ENCODE peak calls at places on chromosomes 3 and 15, in ten cellular contexts. One of them, this sample, is unnamed.

GRCh38 chr3:123840961-123841360 is 43.2 kb downstream of the MYLK start:
- DNase-seq in heart right ventricle: no peak
- DNase-seq in cardiac muscle cell: no peak
- DNase-seq in neural progenitor cell: no peak
- DNase-seq in tibial nerve: no peak
- DNase-seq in breast epithelium: no peak
- DNase-seq in hepatocyte: no peak
- DNase-seq in pancreas: no peak
- DNase-seq in ovary: no peak
- DNase-seq in epithelial cell of esophagus: no peak
- DNase-seq in this sample: no peak

GRCh38 chr3:4060064-4060463 is 243.1 kb upstream of the SETMAR start:
- DNase-seq in epithelial cell of esophagus: peak
- DNase-seq in ovary: no peak
- DNase-seq in tibial nerve: no peak
- DNase-seq in hepatocyte: no peak
- DNase-seq in pancreas: no peak
- DNase-seq in heart right ventricle: no peak
- DNase-seq in neural progenitor cell: peak
- DNase-seq in breast epithelium: no peak
- DNase-seq in cardiac muscle cell: peak
- DNase-seq in this sample: no peak

GRCh38 chr15:34049096-34049495 is 10.1 kb upstream of the AVEN start:
- DNase-seq in hepatocyte: peak
- DNase-seq in ovary: no peak
- DNase-seq in pancreas: no peak
- DNase-seq in heart right ventricle: no peak
- DNase-seq in tibial nerve: no peak
- DNase-seq in epithelial cell of esophagus: peak
- DNase-seq in neural progenitor cell: no peak
- DNase-seq in breast epithelium: no peak
- DNase-seq in cardiac muscle cell: no peak
- DNase-seq in this sample: no peak

GRCh38 chr3:187922704-187923393 is 177.6 kb upstream of the BCL6 start:
- DNase-seq in pancreas: no peak
- DNase-seq in breast epithelium: no peak
- DNase-seq in epithelial cell of esophagus: no peak
- DNase-seq in tibial nerve: no peak
- DNase-seq in heart right ventricle: no peak
- DNase-seq in hepatocyte: no peak
- DNase-seq in cardiac muscle cell: no peak
- DNase-seq in ovary: no peak
- DNase-seq in neural progenitor cell: no peak
- DNase-seq in this sample: no peak

GRCh38 chr15:100727291-100727851 is 125.0 kb downstream of the ASB7 start:
- DNase-seq in ovary: no peak
- DNase-seq in pancreas: no peak
- DNase-seq in epithelial cell of esophagus: peak
- DNase-seq in neural progenitor cell: no peak
- DNase-seq in heart right ventricle: no peak
- DNase-seq in cardiac muscle cell: no peak
- DNase-seq in breast epithelium: peak
- DNase-seq in tibial nerve: no peak
- DNase-seq in hepatocyte: no peak
- DNase-seq in this sample: no peak

GRCh38 chr3:155304394-155304793 is 10.9 kb upstream of the STRIT1 start:
- DNase-seq in heart right ventricle: no peak
- DNase-seq in cardiac muscle cell: no peak
- DNase-seq in hepatocyte: no peak
- DNase-seq in epithelial cell of esophagus: no peak
- DNase-seq in tibial nerve: no peak
- DNase-seq in pancreas: no peak
- DNase-seq in ovary: no peak
- DNase-seq in breast epithelium: no peak
- DNase-seq in neural progenitor cell: no peak
- DNase-seq in this sample: no peak

GRCh38 chr3:161314836-161315391 is 56.4 kb downstream of the SPTSSB start:
- DNase-seq in tibial nerve: no peak
- DNase-seq in heart right ventricle: no peak
- DNase-seq in ovary: no peak
- DNase-seq in epithelial cell of esophagus: peak
- DNase-seq in neural progenitor cell: no peak
- DNase-seq in hepatocyte: no peak
- DNase-seq in pancreas: no peak
- DNase-seq in cardiac muscle cell: no peak
- DNase-seq in breast epithelium: no peak
- DNase-seq in this sample: peak

GRCh38 chr3:16055606-16056209 is 118.8 kb upstream of the GALNT15 start:
- DNase-seq in epithelial cell of esophagus: no peak
- DNase-seq in heart right ventricle: no peak
- DNase-seq in breast epithelium: no peak
- DNase-seq in tibial nerve: no peak
- DNase-seq in neural progenitor cell: no peak
- DNase-seq in cardiac muscle cell: peak
- DNase-seq in hepatocyte: no peak
- DNase-seq in ovary: no peak
- DNase-seq in pancreas: no peak
- DNase-seq in this sample: peak

GRCh38 chr15:67183443-67184169 is 70.9 kb downstream of the AAGAB start:
- DNase-seq in tibial nerve: peak
- DNase-seq in cardiac muscle cell: no peak
- DNase-seq in neural progenitor cell: no peak
- DNase-seq in epithelial cell of esophagus: no peak
- DNase-seq in breast epithelium: no peak
- DNase-seq in ovary: no peak
- DNase-seq in hepatocyte: no peak
- DNase-seq in pancreas: peak
- DNase-seq in heart right ventricle: no peak
- DNase-seq in this sample: no peak

GRCh38 chr3:67462185-67462584 is 192.2 kb downstream of the SUCLG2 start:
- DNase-seq in heart right ventricle: no peak
- DNase-seq in epithelial cell of esophagus: peak
- DNase-seq in ovary: no peak
- DNase-seq in pancreas: no peak
- DNase-seq in neural progenitor cell: no peak
- DNase-seq in hepatocyte: no peak
- DNase-seq in breast epithelium: no peak
- DNase-seq in tibial nerve: no peak
- DNase-seq in cardiac muscle cell: no peak
- DNase-seq in this sample: no peak

GRCh38 chr15:48395532-48396011 is 64.3 kb downstream of the DUT start:
- DNase-seq in ovary: peak
- DNase-seq in neural progenitor cell: no peak
- DNase-seq in breast epithelium: no peak
- DNase-seq in cardiac muscle cell: no peak
- DNase-seq in epithelial cell of esophagus: peak
- DNase-seq in pancreas: peak
- DNase-seq in tibial nerve: peak
- DNase-seq in hepatocyte: no peak
- DNase-seq in heart right ventricle: peak
- DNase-seq in this sample: no peak

GRCh38 chr15:67156426-67156825 is 91.0 kb downstream of the SMAD3 start:
- DNase-seq in tibial nerve: no peak
- DNase-seq in neural progenitor cell: no peak
- DNase-seq in heart right ventricle: no peak
- DNase-seq in epithelial cell of esophagus: peak
- DNase-seq in pancreas: no peak
- DNase-seq in hepatocyte: no peak
- DNase-seq in ovary: no peak
- DNase-seq in breast epithelium: no peak
- DNase-seq in cardiac muscle cell: no peak
- DNase-seq in this sample: no peak

DNA sequence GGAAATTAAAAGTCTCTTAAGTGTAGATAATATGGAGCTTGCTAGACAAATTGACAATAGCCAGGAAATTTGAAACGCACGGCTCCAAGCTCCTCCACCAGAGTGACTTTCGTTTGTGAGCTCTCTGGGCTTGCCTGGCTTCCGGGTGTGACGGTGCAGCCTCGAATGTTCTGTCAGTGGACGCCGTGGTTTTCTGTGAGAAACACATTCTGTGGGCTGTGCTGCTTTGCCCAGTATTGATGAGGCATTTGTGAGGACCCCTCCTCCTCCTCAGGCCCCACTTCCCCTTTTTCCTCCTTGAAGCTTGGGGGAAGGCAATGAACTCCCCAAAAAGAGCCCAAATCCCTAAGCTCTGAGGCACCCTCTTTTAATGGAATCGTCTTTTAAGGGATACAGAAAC is 40.7 kb downstream of the POLR2M start:
- DNase-seq in ovary: no peak
- DNase-seq in hepatocyte: no peak
- DNase-seq in tibial nerve: no peak
- DNase-seq in heart right ventricle: peak
- DNase-seq in cardiac muscle cell: no peak
- DNase-seq in epithelial cell of esophagus: peak
- DNase-seq in pancreas: no peak
- DNase-seq in breast epithelium: no peak
- DNase-seq in neural progenitor cell: no peak
- DNase-seq in this sample: peak
- H3K4me3 ChIP-seq in ovary: peak
- H3K4me3 ChIP-seq in hepatocyte: no peak
- H3K4me3 ChIP-seq in tibial nerve: no peak
- H3K4me3 ChIP-seq in heart right ventricle: peak
- H3K4me3 ChIP-seq in cardiac muscle cell: no peak
- H3K4me3 ChIP-seq in epithelial cell of esophagus: no peak
- H3K4me3 ChIP-seq in pancreas: no peak
- H3K4me3 ChIP-seq in breast epithelium: peak
- H3K4me3 ChIP-seq in neural progenitor cell: no peak
- H3K4me3 ChIP-seq in this sample: no peak

GRCh38 chr3:147940846-147941245 is 531.7 kb downstream of the ZIC1 start:
- DNase-seq in breast epithelium: no peak
- DNase-seq in hepatocyte: no peak
- DNase-seq in tibial nerve: no peak
- DNase-seq in pancreas: no peak
- DNase-seq in neural progenitor cell: no peak
- DNase-seq in epithelial cell of esophagus: no peak
- DNase-seq in heart right ventricle: no peak
- DNase-seq in ovary: no peak
- DNase-seq in cardiac muscle cell: no peak
- DNase-seq in this sample: no peak

GRCh38 chr3:147939425-147940196 is 530.4 kb downstream of the ZIC1 start:
- DNase-seq in hepatocyte: no peak
- DNase-seq in neural progenitor cell: peak
- DNase-seq in cardiac muscle cell: peak
- DNase-seq in ovary: no peak
- DNase-seq in epithelial cell of esophagus: no peak
- DNase-seq in tibial nerve: no peak
- DNase-seq in breast epithelium: no peak
- DNase-seq in heart right ventricle: no peak
- DNase-seq in pancreas: no peak
- DNase-seq in this sample: no peak

GRCh38 chr3:147937891-147938290 is 528.7 kb downstream of the ZIC1 start:
- DNase-seq in heart right ventricle: no peak
- DNase-seq in ovary: no peak
- DNase-seq in tibial nerve: no peak
- DNase-seq in cardiac muscle cell: no peak
- DNase-seq in breast epithelium: no peak
- DNase-seq in hepatocyte: no peak
- DNase-seq in neural progenitor cell: no peak
- DNase-seq in epithelial cell of esophagus: no peak
- DNase-seq in pancreas: no peak
- DNase-seq in this sample: no peak

GRCh38 chr3:147941984-147942383 is 532.8 kb downstream of the ZIC1 start:
- DNase-seq in ovary: no peak
- DNase-seq in epithelial cell of esophagus: no peak
- DNase-seq in tibial nerve: no peak
- DNase-seq in pancreas: no peak
- DNase-seq in hepatocyte: no peak
- DNase-seq in breast epithelium: no peak
- DNase-seq in heart right ventricle: no peak
- DNase-seq in neural progenitor cell: peak
- DNase-seq in cardiac muscle cell: no peak
- DNase-seq in this sample: no peak

DNA sequence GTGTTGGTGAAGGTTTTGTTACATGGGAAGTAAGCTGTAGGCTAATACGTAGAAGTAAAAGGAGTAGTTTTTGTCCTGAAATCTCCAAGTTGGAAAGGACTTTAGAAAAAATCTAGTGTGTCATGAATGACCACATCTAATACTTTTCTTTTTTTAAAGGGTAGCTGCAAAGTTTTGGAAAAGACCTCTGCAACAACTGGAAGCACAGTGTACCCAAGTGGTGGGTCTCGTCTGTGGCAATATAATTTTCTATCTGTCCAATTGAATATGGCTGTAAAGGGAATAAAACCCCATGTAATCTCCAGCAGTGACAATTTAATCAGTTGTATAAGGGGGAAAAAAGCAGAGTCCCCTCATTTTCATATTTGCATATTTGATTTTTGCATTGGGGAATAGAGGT is 531.2 kb downstream of the ZIC1 start:
- DNase-seq in tibial nerve: no peak
- DNase-seq in ovary: no peak
- DNase-seq in hepatocyte: no peak
- DNase-seq in pancreas: no peak
- DNase-seq in heart right ventricle: no peak
- DNase-seq in neural progenitor cell: no peak
- DNase-seq in breast epithelium: no peak
- DNase-seq in cardiac muscle cell: no peak
- DNase-seq in epithelial cell of esophagus: no peak
- DNase-seq in this sample: no peak
- TF ChIP-seq CTCF in tibial nerve: no peak
- TF ChIP-seq CTCF in ovary: no peak
- TF ChIP-seq CTCF in hepatocyte: no peak
- TF ChIP-seq CTCF in pancreas: no peak
- TF ChIP-seq CTCF in heart right ventricle: no peak
- TF ChIP-seq CTCF in neural progenitor cell: no peak
- TF ChIP-seq CTCF in breast epithelium: no peak
- TF ChIP-seq CTCF in cardiac muscle cell: no peak
- TF ChIP-seq CTCF in epithelial cell of esophagus: no peak
- TF ChIP-seq CTCF in this sample: no peak

GRCh38 chr3:125212096-125212508 is 446 bp downstream of the SLC12A8 start:
- DNase-seq in tibial nerve: no peak
- DNase-seq in ovary: no peak
- DNase-seq in pancreas: peak
- DNase-seq in heart right ventricle: no peak
- DNase-seq in breast epithelium: no peak
- DNase-seq in epithelial cell of esophagus: no peak
- DNase-seq in hepatocyte: peak
- DNase-seq in neural progenitor cell: peak
- DNase-seq in cardiac muscle cell: peak
- DNase-seq in this sample: no peak
- H3K4me3 ChIP-seq in tibial nerve: no peak
- H3K4me3 ChIP-seq in ovary: peak
- H3K4me3 ChIP-seq in pancreas: peak
- H3K4me3 ChIP-seq in heart right ventricle: peak
- H3K4me3 ChIP-seq in breast epithelium: peak
- H3K4me3 ChIP-seq in epithelial cell of esophagus: peak
- H3K4me3 ChIP-seq in hepatocyte: peak
- H3K4me3 ChIP-seq in neural progenitor cell: peak
- H3K4me3 ChIP-seq in cardiac muscle cell: peak
- H3K4me3 ChIP-seq in this sample: peak

DNA sequence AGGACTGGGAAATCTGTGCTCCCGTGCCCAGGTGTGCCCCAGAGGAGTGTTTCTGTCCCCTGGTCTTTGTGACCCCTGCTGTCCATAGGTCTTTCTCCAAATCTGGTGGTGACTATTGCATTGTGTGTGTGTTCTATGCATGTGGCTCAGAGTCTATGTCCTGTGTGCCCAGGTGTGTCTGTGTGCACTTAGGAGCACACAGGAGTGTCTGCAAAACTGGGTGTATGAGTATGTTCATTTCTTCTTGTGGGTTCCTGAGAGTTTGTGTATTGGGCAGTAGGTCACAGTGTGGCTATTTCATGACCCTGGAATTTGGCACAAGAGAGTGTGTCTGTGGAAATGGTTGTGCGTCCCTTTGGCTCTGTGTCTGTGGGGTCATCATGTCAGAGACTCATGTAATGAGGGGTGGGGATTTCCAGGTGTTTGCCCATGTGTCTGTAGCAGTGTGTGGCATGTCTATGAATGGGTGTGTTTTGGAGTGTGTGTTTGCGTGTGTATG is 1.2 kb upstream of the GATA2 start:
- DNase-seq in breast epithelium: no peak
- DNase-seq in ovary: no peak
- DNase-seq in heart right ventricle: no peak
- DNase-seq in hepatocyte: no peak
- DNase-seq in cardiac muscle cell: no peak
- DNase-seq in pancreas: no peak
- DNase-seq in neural progenitor cell: peak
- DNase-seq in tibial nerve: no peak
- DNase-seq in epithelial cell of esophagus: no peak
- DNase-seq in this sample: no peak
- TF ChIP-seq CTCF in breast epithelium: no peak
- TF ChIP-seq CTCF in ovary: no peak
- TF ChIP-seq CTCF in heart right ventricle: no peak
- TF ChIP-seq CTCF in hepatocyte: no peak
- TF ChIP-seq CTCF in cardiac muscle cell: no peak
- TF ChIP-seq CTCF in pancreas: no peak
- TF ChIP-seq CTCF in neural progenitor cell: no peak
- TF ChIP-seq CTCF in tibial nerve: no peak
- TF ChIP-seq CTCF in epithelial cell of esophagus: no peak
- TF ChIP-seq CTCF in this sample: no peak